ENCODE peak calls at places on chromosomes 1 and 21, in four cellular contexts. One of them, this sample, is unnamed.

GRCh38 chr1:159089184-159089791 is 12.7 kb upstream of the AIM2 start:
- DNase-seq in HCT116: no peak
- DNase-seq in HepG2: peak
- DNase-seq in K562: peak
- DNase-seq in this sample: no peak

GRCh38 chr1:70288171-70288570 is 66.4 kb downstream of the ANKRD13C start:
- DNase-seq in HepG2: no peak
- DNase-seq in HCT116: no peak
- DNase-seq in K562: no peak
- DNase-seq in this sample: no peak

GRCh38 chr1:171286032-171286705 is 27.8 kb upstream of the FMO4 start:
- DNase-seq in K562: no peak
- DNase-seq in HCT116: no peak
- DNase-seq in HepG2: no peak
- DNase-seq in this sample: no peak

GRCh38 chr21:45414396-45415187 is 9.6 kb downstream of the COL18A1 start:
- DNase-seq in HCT116: no peak
- DNase-seq in HepG2: no peak
- DNase-seq in K562: no peak
- DNase-seq in this sample: no peak

GRCh38 chr21:37075214-37075770 is 2.2 kb downstream of the TTC3 start:
- DNase-seq in HCT116: no peak
- DNase-seq in HepG2: no peak
- DNase-seq in K562: no peak
- DNase-seq in this sample: no peak

GRCh38 chr1:220881918-220882891 is 3.0 kb downstream of the HLX start:
- DNase-seq in K562: no peak
- DNase-seq in HCT116: no peak
- DNase-seq in HepG2: no peak
- DNase-seq in this sample: no peak

GRCh38 chr1:215156232-215156631 is 73.7 kb downstream of the KCNK2 start:
- DNase-seq in HepG2: no peak
- DNase-seq in HCT116: no peak
- DNase-seq in K562: no peak
- DNase-seq in this sample: no peak

GRCh38 chr1:198627436-198628063 is 11.3 kb upstream of the PTPRC start:
- DNase-seq in HepG2: no peak
- DNase-seq in K562: no peak
- DNase-seq in HCT116: no peak
- DNase-seq in this sample: no peak

GRCh38 chr1:179824265-179824664 is 53.3 kb downstream of the TOR1AIP2 start:
- DNase-seq in K562: no peak
- DNase-seq in HCT116: no peak
- DNase-seq in HepG2: no peak
- DNase-seq in this sample: no peak

GRCh38 chr1:213163278-213163711 is 112.3 kb downstream of the RPS6KC1 start:
- DNase-seq in HepG2: no peak
- DNase-seq in K562: no peak
- DNase-seq in HCT116: no peak
- DNase-seq in this sample: no peak

GRCh38 chr1:38896169-38896568 is 14.8 kb upstream of the GJA9 start:
- DNase-seq in HepG2: no peak
- DNase-seq in K562: no peak
- DNase-seq in HCT116: no peak
- DNase-seq in this sample: no peak

GRCh38 chr1:53328009-53328489 is at the start of gene LRP8:
- DNase-seq in K562: peak
- DNase-seq in HepG2: peak
- DNase-seq in HCT116: peak
- DNase-seq in this sample: no peak

GRCh38 chr1:34784751-34785221 is 3.8 kb downstream of the GJB3 start:
- DNase-seq in HepG2: no peak
- DNase-seq in HCT116: no peak
- DNase-seq in K562: no peak
- DNase-seq in this sample: no peak

GRCh38 chr1:169943963-169944526 is 50.3 kb upstream of the SCYL3 start:
- DNase-seq in HepG2: no peak
- DNase-seq in HCT116: no peak
- DNase-seq in K562: no peak
- DNase-seq in this sample: no peak

GRCh38 chr1:185536165-185536920 is 197.8 kb upstream of the HMCN1 start:
- DNase-seq in HepG2: no peak
- DNase-seq in K562: no peak
- DNase-seq in HCT116: no peak
- DNase-seq in this sample: no peak

GRCh38 chr21:43959231-43960041 is 52.7 kb upstream of the TRAPPC10 start:
- DNase-seq in K562: no peak
- DNase-seq in HCT116: no peak
- DNase-seq in HepG2: no peak
- DNase-seq in this sample: no peak

GRCh38 chr1:38533772-38534472 is 325.6 kb downstream of the RRAGC start:
- DNase-seq in K562: peak
- DNase-seq in HCT116: no peak
- DNase-seq in HepG2: no peak
- DNase-seq in this sample: no peak

GRCh38 chr1:25917996-25918395 is 11.8 kb upstream of the STMN1 start:
- DNase-seq in K562: no peak
- DNase-seq in HCT116: no peak
- DNase-seq in HepG2: no peak
- DNase-seq in this sample: no peak

GRCh38 chr1:238653693-238654321 is 732.6 kb upstream of the CHRM3 start:
- DNase-seq in HepG2: no peak
- DNase-seq in K562: no peak
- DNase-seq in HCT116: no peak
- DNase-seq in this sample: no peak

GRCh38 chr1:44713321-44713781 is 17.6 kb downstream of the RNU5D-1 start:
- DNase-seq in K562: no peak
- DNase-seq in HCT116: no peak
- DNase-seq in HepG2: no peak
- DNase-seq in this sample: no peak

GRCh38 chr1:168180148-168180524 is 1.4 kb downstream of the TIPRL start:
- DNase-seq in HCT116: no peak
- DNase-seq in HepG2: no peak
- DNase-seq in K562: no peak
- DNase-seq in this sample: no peak

GRCh38 chr1:14602131-14602530 is 3.6 kb downstream of the KAZN start:
- DNase-seq in HCT116: no peak
- DNase-seq in K562: no peak
- DNase-seq in HepG2: no peak
- DNase-seq in this sample: no peak

GRCh38 chr1:223738465-223739365 is 26.4 kb downstream of the CAPN2 start:
- DNase-seq in K562: no peak
- DNase-seq in HCT116: no peak
- DNase-seq in HepG2: no peak
- DNase-seq in this sample: no peak

GRCh38 chr1:19120070-19120469 is 90.0 kb downstream of the UBR4 start:
- DNase-seq in K562: no peak
- DNase-seq in HCT116: no peak
- DNase-seq in HepG2: no peak
- DNase-seq in this sample: no peak

GRCh38 chr1:214427871-214428277 is 123.5 kb downstream of the PTPN14 start:
- DNase-seq in K562: no peak
- DNase-seq in HCT116: peak
- DNase-seq in HepG2: peak
- DNase-seq in this sample: peak

GRCh38 chr1:114353233-114353632 is 157.8 kb downstream of the TRIM33 start:
- DNase-seq in HepG2: peak
- DNase-seq in HCT116: no peak
- DNase-seq in K562: peak
- DNase-seq in this sample: no peak

GRCh38 chr21:18760247-18760646 is 356.7 kb upstream of the TMPRSS15 start:
- DNase-seq in K562: peak
- DNase-seq in HCT116: no peak
- DNase-seq in HepG2: no peak
- DNase-seq in this sample: no peak

GRCh38 chr1:68112835-68113243 is 62.4 kb upstream of the DIRAS3 start:
- DNase-seq in HepG2: no peak
- DNase-seq in HCT116: peak
- DNase-seq in K562: no peak
- DNase-seq in this sample: no peak

GRCh38 chr1:7299994-7300393 is 471.1 kb upstream of the VAMP3 start:
- DNase-seq in HCT116: no peak
- DNase-seq in HepG2: no peak
- DNase-seq in K562: no peak
- DNase-seq in this sample: no peak

GRCh38 chr1:229284887-229285286 is 14.0 kb downstream of the RAB4A start:
- DNase-seq in K562: no peak
- DNase-seq in HepG2: no peak
- DNase-seq in HCT116: no peak
- DNase-seq in this sample: no peak

GRCh38 chr1:229285424-229285823 is 14.5 kb downstream of the RAB4A start:
- DNase-seq in HepG2: no peak
- DNase-seq in HCT116: no peak
- DNase-seq in K562: no peak
- DNase-seq in this sample: no peak

GRCh38 chr1:229288516-229288915 is 17.6 kb downstream of the RAB4A start:
- DNase-seq in K562: no peak
- DNase-seq in HepG2: no peak
- DNase-seq in HCT116: no peak
- DNase-seq in this sample: no peak

GRCh38 chr1:229286099-229286766 is 15.3 kb downstream of the RAB4A start:
- DNase-seq in HCT116: no peak
- DNase-seq in HepG2: no peak
- DNase-seq in K562: no peak
- DNase-seq in this sample: no peak

GRCh38 chr1:229287257-229287656 is 16.3 kb downstream of the RAB4A start:
- DNase-seq in HepG2: no peak
- DNase-seq in HCT116: no peak
- DNase-seq in K562: no peak
- DNase-seq in this sample: no peak
- TF ChIP-seq TCF7L2 in HepG2: no peak
- TF ChIP-seq TCF7L2 in HCT116: no peak
- TF ChIP-seq TCF7L2 in K562: no peak
- TF ChIP-seq TCF7L2 in this sample: no peak

GRCh38 chr1:51558375-51558924 is 39.4 kb upstream of the EPS15 start:
- DNase-seq in HepG2: no peak
- DNase-seq in HCT116: no peak
- DNase-seq in K562: no peak
- DNase-seq in this sample: peak
- H3K27ac ChIP-seq in HepG2: no peak
- H3K27ac ChIP-seq in HCT116: no peak
- H3K27ac ChIP-seq in K562: no peak
- H3K27ac ChIP-seq in this sample: peak

GRCh38 chr1:31593770-31594632 is 17.7 kb downstream of the TINAGL1 start:
- DNase-seq in K562: peak
- DNase-seq in HepG2: peak
- DNase-seq in HCT116: peak
- DNase-seq in this sample: peak
- TF ChIP-seq TCF7L2 in K562: no peak
- TF ChIP-seq TCF7L2 in HepG2: no peak
- TF ChIP-seq TCF7L2 in HCT116: no peak
- TF ChIP-seq TCF7L2 in this sample: no peak

DNA sequence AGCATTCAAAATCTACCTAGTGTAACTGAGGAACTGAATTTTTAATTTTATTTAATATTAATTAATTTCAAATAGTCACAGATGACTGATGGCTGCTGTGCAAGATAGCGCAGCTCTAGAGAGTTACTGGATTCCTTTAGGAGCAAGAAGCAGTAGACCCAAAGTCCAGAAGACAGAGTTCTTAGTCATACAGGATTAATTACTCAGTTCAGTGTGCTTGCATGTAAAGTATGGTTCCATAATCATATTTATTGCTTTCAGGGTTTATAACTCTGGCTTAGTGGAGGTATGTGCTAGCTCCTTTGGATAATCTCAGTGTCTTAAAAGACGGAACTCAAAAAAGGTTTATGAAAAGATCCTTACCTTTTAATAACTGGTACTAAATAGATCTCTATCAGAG is 17.4 kb downstream of the CEPT1 start:
- DNase-seq in HCT116: no peak
- DNase-seq in HepG2: no peak
- DNase-seq in K562: no peak
- DNase-seq in this sample: no peak
- H3K27ac ChIP-seq in HCT116: no peak
- H3K27ac ChIP-seq in HepG2: no peak
- H3K27ac ChIP-seq in K562: no peak
- H3K27ac ChIP-seq in this sample: no peak

DNA sequence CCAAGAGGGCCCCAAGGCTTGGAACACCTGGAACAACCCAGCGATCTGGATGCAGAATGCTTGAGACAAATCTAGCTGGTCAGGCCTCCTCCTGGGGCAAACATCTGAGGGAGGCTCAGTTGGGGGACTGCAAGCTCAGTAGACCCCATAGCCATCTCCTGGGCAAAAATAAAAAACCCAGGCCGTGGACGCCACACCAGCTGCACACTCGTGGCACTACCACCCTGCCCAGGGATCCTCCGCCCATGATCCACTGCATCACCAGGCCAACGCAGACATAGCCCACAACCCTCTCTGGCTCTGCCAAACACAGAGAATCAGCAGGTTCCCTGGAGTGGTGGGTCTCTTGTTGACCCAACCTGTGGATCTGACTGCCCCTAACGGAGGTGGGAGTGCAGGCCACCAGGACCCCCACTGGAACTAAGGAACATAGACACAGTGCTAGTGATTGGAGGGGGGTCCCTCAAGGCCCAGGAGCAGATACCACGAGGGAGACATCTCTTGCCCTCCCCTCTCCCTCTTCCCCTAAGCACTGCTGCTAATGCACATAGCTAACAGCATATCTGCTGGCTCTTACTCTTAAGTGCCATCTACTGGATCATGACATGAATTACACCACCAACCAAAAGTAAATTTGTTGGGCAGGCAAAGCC is 147.2 kb downstream of the CHD1L start:
- DNase-seq in HepG2: peak
- DNase-seq in HCT116: peak
- DNase-seq in K562: peak
- DNase-seq in this sample: peak
- TF ChIP-seq TCF7L2 in HepG2: no peak
- TF ChIP-seq TCF7L2 in HCT116: no peak
- TF ChIP-seq TCF7L2 in K562: no peak
- TF ChIP-seq TCF7L2 in this sample: no peak

DNA sequence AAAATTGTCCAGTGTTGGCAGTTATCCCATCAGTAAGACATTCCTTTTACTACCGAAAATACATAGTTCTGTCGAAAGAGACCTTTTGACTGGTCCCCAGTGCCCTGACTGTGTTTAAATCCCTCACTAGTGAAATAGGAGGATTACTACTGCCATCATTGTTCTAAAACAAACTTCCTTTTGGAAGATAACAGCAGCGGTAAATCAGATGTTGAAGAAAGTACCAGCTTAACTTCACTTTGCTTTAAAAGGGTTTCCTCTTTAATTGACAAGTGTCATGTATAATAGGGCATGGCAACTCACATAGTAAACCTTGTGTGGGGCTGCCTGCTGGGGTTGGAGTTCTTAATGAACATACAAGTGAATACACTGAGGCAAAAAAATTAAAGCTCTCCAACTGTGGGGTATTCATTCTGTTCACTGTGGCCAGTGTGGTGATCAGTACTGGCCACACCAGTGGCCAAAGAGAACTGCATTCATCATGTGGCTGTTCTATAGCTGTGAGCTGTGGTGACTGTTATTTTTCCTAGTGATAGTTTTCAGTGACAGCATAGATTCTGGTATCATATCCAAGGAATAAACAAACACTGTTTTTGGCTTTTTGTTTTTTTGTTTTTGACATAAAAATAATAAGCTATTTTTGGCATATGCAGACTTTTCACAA is 74.3 kb downstream of the NFIA start:
- DNase-seq in HepG2: no peak
- DNase-seq in HCT116: no peak
- DNase-seq in K562: no peak
- DNase-seq in this sample: no peak
- H3K27ac ChIP-seq in HepG2: peak
- H3K27ac ChIP-seq in HCT116: no peak
- H3K27ac ChIP-seq in K562: no peak
- H3K27ac ChIP-seq in this sample: no peak

GRCh38 chr1:157691285-157691920 is 9.2 kb downstream of the FCRL3 start:
- DNase-seq in HepG2: peak
- DNase-seq in HCT116: peak
- DNase-seq in K562: peak
- DNase-seq in this sample: peak
- TF ChIP-seq TCF7L2 in HepG2: no peak
- TF ChIP-seq TCF7L2 in HCT116: no peak
- TF ChIP-seq TCF7L2 in K562: no peak
- TF ChIP-seq TCF7L2 in this sample: no peak

This sample was measured in Panc1.